ENCODE peak calls at places on chromosome 9, in four cellular contexts. S, L, I and J are unnamed samples.
A peak's percentile ranks its signal among the peaks of the same experiment; 100 is the strongest.

GRCh38 chr9:16131269-16131668 is 578.4 kb downstream of the CCDC171 start:
- DNase-seq in S (no peak), L (no peak), I (no peak), J (no peak)

GRCh38 chr9:12813960-12814876 is 39.4 kb downstream of the LURAP1L start:
- DNase-seq in S (no peak), L (no peak), I (peak; percentile 92), J (no peak)

GRCh38 chr9:73023025-73023541 is 70.2 kb upstream of the ALDH1A1 start:
- DNase-seq in I (peak; percentile 75), S (peak; percentile 58), L (peak; percentile 3), J (peak; percentile 72)

GRCh38 chr9:15070716-15071115 is 160.5 kb upstream of the FREM1 start:
- DNase-seq in I (no peak), L (no peak), S (no peak), J (no peak)

GRCh38 chr9:93083592-93084470 is 12.2 kb upstream of the CARD19 start:
- DNase-seq in L (no peak), S (peak; percentile 6), I (no peak), J (no peak)

GRCh38 chr9:36597412-36598178 is 24.9 kb downstream of the MELK start:
- DNase-seq in L (no peak), S (no peak), I (peak; percentile 58), J (no peak)

GRCh38 chr9:124855944-124856773 is 2.9 kb downstream of the WDR38 start:
- DNase-seq in S (peak; percentile 79), I (peak; percentile 59), L (no peak), J (peak; percentile 53)

GRCh38 chr9:122386316-122386872 is 15.6 kb downstream of the PTGS1 start:
- DNase-seq in I (no peak), S (no peak), L (no peak), J (no peak)

GRCh38 chr9:124854822-124855221 is 1.6 kb downstream of the WDR38 start:
- DNase-seq in S (no peak), I (no peak), L (no peak), J (no peak)

GRCh38 chr9:123044556-123044955 is 11.1 kb downstream of the GPR21 start:
- DNase-seq in I (no peak), L (no peak), S (no peak), J (no peak)

GRCh38 chr9:113480612-113481011 is 17.1 kb downstream of the RGS3 start:
- DNase-seq in L (no peak), I (no peak), S (no peak), J (no peak)

GRCh38 chr9:114085404-114085803 is 7.3 kb upstream of the AMBP start:
- DNase-seq in S (no peak), L (no peak), I (no peak), J (no peak)

GRCh38 chr9:107221321-107221720 is 61.8 kb upstream of the RAD23B start:
- DNase-seq in I (no peak), L (no peak), S (no peak), J (no peak)

GRCh38 chr9:135252980-135253304 is 165.5 kb downstream of the OLFM1 start:
- DNase-seq in S (no peak), L (no peak), I (no peak), J (no peak)

GRCh38 chr9:81844131-81844567 is 84.1 kb upstream of the SPATA31D4 start:
- DNase-seq in S (no peak), L (no peak), I (peak; percentile 15), J (no peak)

GRCh38 chr9:70484232-70485130 is 70.0 kb upstream of the KLF9 start:
- DNase-seq in L (no peak), I (peak; percentile 59), S (peak; percentile 26), J (peak; percentile 85)

GRCh38 chr9:89648247-89649000 is 43.6 kb downstream of the GADD45G start:
- DNase-seq in S (no peak), I (peak; percentile 93), L (no peak), J (no peak)

GRCh38 chr9:82363666-82364065 is 375.1 kb downstream of the SPATA31D1 start:
- DNase-seq in L (no peak), I (no peak), S (no peak), J (no peak)

GRCh38 chr9:84669293-84670105 is at the start of gene NTRK2:
- DNase-seq in S (peak; percentile 54), L (no peak), I (no peak), J (no peak)

GRCh38 chr9:135032041-135032835 is 55.2 kb upstream of the OLFM1 start:
- DNase-seq in I (no peak), S (no peak), L (no peak), J (no peak)

GRCh38 chr9:93260290-93261066 is 76.5 kb downstream of the WNK2 start:
- DNase-seq in L (no peak), I (no peak), S (no peak), J (no peak)

GRCh38 chr9:112112519-112112918 is 62.6 kb downstream of the SUSD1 start:
- DNase-seq in I (no peak), L (no peak), S (no peak), J (no peak)

GRCh38 chr9:32378496-32378895 is 5.9 kb upstream of the ACO1 start:
- DNase-seq in I (peak; percentile 76), S (no peak), L (peak; percentile 40), J (peak; percentile 66)

GRCh38 chr9:37626708-37627293 is 24.0 kb upstream of the FRMPD1 start:
- DNase-seq in L (no peak), S (no peak), I (no peak), J (no peak)

GRCh38 chr9:88820055-88820454 is 171.2 kb upstream of the S1PR3 start:
- DNase-seq in L (no peak), I (no peak), S (no peak), J (no peak)

GRCh38 chr9:13033959-13034695 is 245.4 kb downstream of the MPDZ start:
- DNase-seq in S (peak; percentile 74), I (peak; percentile 38), L (no peak), J (peak; percentile 45)

GRCh38 chr9:34190996-34191892 is 12.4 kb downstream of the UBAP1 start:
- DNase-seq in L (no peak), I (peak; percentile 73), S (no peak), J (no peak)

GRCh38 chr9:137053944-137054931 is at the start of gene ENTPD2:
- DNase-seq in I (peak; percentile 35), L (no peak), S (peak; percentile 56), J (peak; percentile 95)

GRCh38 chr9:93206576-93207155 is 22.7 kb downstream of the WNK2 start:
- DNase-seq in I (no peak), L (no peak), S (no peak), J (no peak)

GRCh38 chr9:2771101-2771500 is 53.8 kb downstream of the KCNV2 start:
- DNase-seq in I (no peak), S (no peak), L (no peak), J (peak; percentile 24)

GRCh38 chr9:101455656-101456235 is 20.2 kb upstream of the ALDOB start:
- DNase-seq in S (no peak), L (no peak), I (no peak), J (no peak)

GRCh38 chr9:80157561-80157983 is 585.8 kb downstream of the TLE4 start:
- DNase-seq in I (no peak), L (no peak), S (no peak), J (no peak)

GRCh38 chr9:131422241-131422792 is 28.4 kb downstream of the PRRC2B start:
- DNase-seq in I (no peak), S (no peak), L (no peak), J (no peak)

GRCh38 chr9:14062449-14063187 is 251.3 kb downstream of the NFIB start:
- DNase-seq in L (no peak), I (no peak), S (no peak), J (no peak)
- TF ChIP-seq NR2C2 in L (no peak), I (no peak), S (no peak), J (no peak)

DNA sequence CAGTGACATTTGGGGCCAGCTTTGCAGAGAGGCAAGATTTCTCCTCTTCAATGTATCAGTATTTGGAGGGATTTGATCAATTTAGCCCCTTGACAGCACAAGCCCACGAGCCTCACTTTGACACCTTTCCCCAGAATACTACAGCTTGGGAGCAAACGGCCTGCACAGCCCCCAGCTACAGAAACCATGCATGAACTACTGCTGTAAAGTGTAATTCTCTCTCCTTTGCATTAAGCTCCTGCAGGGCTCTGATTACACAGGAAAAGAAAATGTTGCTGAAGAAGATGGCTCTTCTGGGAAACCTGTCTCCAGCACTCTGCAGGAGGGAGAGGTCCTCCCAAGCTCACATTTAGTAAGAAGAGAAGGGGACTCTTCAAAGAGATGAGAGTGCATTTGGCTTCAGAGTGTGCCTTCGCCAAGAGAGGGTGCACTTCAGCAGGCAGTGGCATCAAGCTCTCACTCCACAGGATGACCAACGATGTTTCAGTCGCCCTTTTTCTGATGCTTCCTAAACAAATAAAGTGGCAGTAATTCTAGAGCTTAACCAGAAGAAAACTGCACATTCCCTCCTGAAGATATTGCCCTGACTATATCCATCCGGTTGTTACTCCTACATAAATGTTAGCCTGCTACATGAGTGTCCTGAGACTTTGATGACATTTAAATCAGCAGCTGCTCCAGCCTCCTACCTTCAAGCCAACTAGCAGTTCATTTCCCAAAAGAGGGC is 272.1 kb downstream of the AUH start:
- DNase-seq in L (no peak), I (peak; percentile 52), S (peak; percentile 29), J (peak; percentile 13)
- TF ChIP-seq NR2C2 in L (no peak), I (no peak), S (no peak), J (no peak)

DNA sequence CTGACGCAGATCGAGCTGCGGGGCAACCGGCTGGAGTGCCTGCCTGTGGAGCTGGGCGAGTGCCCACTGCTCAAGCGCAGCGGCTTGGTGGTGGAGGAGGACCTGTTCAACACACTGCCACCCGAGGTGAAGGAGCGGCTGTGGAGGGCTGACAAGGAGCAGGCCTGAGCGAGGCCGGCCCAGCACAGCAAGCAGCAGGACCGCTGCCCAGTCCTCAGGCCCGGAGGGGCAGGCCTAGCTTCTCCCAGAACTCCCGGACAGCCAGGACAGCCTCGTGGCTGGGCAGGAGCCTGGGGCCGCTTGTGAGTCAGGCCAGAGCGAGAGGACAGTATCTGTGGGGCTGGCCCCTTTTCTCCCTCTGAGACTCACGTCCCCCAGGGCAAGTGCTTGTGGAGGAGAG is 4.6 kb upstream of the PHYHD1 start:
- DNase-seq in L (no peak), I (no peak), S (no peak), J (no peak)
- TF ChIP-seq NR2C2 in L (no peak), I (no peak), S (no peak), J (no peak)

DNA sequence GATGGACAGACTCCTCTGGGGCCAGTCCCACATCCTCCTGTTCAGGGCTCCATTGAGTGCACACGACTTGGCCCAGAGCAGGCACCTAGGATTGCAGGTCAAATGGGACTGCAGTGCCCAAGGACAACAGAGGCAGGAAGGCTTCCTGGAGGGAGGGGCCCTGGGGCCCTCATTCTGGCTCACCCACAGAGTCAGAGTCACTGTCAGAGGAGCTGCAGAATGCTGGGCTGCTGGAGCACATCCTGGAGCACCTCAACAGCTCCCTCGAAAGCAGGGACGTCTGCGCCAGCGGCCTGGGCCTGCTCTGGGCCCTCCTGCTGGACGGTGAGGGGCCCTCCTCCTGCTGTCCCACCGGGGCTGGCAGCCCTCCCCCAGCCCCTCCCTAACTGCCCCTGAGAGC is 15.1 kb downstream of the REXO4 start:
- DNase-seq in L (no peak), I (no peak), S (no peak), J (no peak)
- TF ChIP-seq NR2C2 in L (no peak), I (no peak), S (no peak), J (no peak)